ENCODE peak calls at places on chromosomes 13 and 19, in eight cellular contexts. C is body of pancreas; N is psoas muscle; O is substantia nigra; Y is right lobe of liver; R is cardiac muscle cell; P is GM23338; B is CD8-positive, alpha-beta T cell. E is an unnamed sample.

GRCh38 chr19:8702350-8702749 is 3.8 kb upstream of the ACTL9 start:
- DNase-seq in R (no peak), C (no peak), P (no peak), O (no peak), Y (no peak), N (no peak), B (peak), E (no peak)

GRCh38 chr19:13499682-13500081 is 6.6 kb downstream of the CACNA1A start:
- DNase-seq in N (no peak), R (no peak), O (no peak), B (no peak), P (no peak), Y (no peak), C (no peak), E (no peak)

GRCh38 chr19:48239582-48240141 is 16.1 kb downstream of the CARD8 start:
- DNase-seq in C (no peak), Y (no peak), P (no peak), O (no peak), B (no peak), R (no peak), N (peak), E (no peak)

GRCh38 chr13:105144020-105144419 is 1391.4 kb downstream of the EFNB2 start:
- DNase-seq in O (no peak), B (no peak), C (no peak), N (no peak), R (no peak), Y (no peak), P (peak), E (no peak)

GRCh38 chr13:51066091-51066831 is 44.8 kb downstream of the C13orf42 start:
- DNase-seq in C (no peak), O (no peak), N (no peak), P (peak), B (no peak), R (no peak), Y (peak), E (no peak)

GRCh38 chr13:35927554-35927953 is 203.6 kb downstream of the DCLK1 start:
- DNase-seq in Y (no peak), R (no peak), C (no peak), O (no peak), P (no peak), B (no peak), N (no peak), E (no peak)

GRCh38 chr13:50198508-50198907 is 183.3 kb downstream of the KCNRG start:
- DNase-seq in N (no peak), B (no peak), P (no peak), O (no peak), C (no peak), R (no peak), Y (no peak), E (no peak)

GRCh38 chr19:29401712-29402421 is 123.9 kb upstream of the VSTM2B start:
- DNase-seq in R (no peak), C (no peak), P (no peak), Y (no peak), B (no peak), N (no peak), O (no peak), E (no peak)

GRCh38 chr19:54905908-54906511 is at the start of gene NCR1:
- DNase-seq in C (no peak), O (no peak), B (no peak), R (no peak), P (peak), Y (no peak), N (no peak), E (no peak)

GRCh38 chr13:47798906-47799305 is 202.2 kb downstream of the SUCLA2 start:
- DNase-seq in Y (no peak), C (no peak), P (peak), B (no peak), N (no peak), O (no peak), R (peak), E (no peak)

GRCh38 chr13:113358653-113359052 is 5.3 kb downstream of the GRTP1 start:
- DNase-seq in O (no peak), Y (no peak), B (no peak), C (no peak), R (no peak), N (no peak), P (no peak), E (no peak)

GRCh38 chr19:10105241-10106099 is 692 bp upstream of the PPAN start:
- DNase-seq in O (no peak), N (no peak), R (no peak), B (peak), Y (no peak), P (no peak), C (no peak), E (no peak)
- H3K27ac ChIP-seq in O (no peak), N (peak), R (peak), B (peak), Y (no peak), P (no peak), C (peak), E (peak)

GRCh38 chr19:656751-657559 is 6.1 kb downstream of the RNF126 start:
- DNase-seq in B (no peak), P (no peak), R (no peak), Y (no peak), O (no peak), N (no peak), C (no peak), E (no peak)
- H3K27ac ChIP-seq in B (no peak), P (no peak), R (no peak), Y (no peak), O (no peak), N (no peak), C (no peak), E (no peak)

GRCh38 chr19:10748195-10748923 is 30.5 kb downstream of the DNM2 start:
- DNase-seq in O (no peak), C (no peak), Y (no peak), N (no peak), B (no peak), R (no peak), P (no peak), E (no peak)
- H3K27ac ChIP-seq in O (peak), C (peak), Y (peak), N (peak), B (no peak), R (peak), P (peak), E (no peak)

DNA sequence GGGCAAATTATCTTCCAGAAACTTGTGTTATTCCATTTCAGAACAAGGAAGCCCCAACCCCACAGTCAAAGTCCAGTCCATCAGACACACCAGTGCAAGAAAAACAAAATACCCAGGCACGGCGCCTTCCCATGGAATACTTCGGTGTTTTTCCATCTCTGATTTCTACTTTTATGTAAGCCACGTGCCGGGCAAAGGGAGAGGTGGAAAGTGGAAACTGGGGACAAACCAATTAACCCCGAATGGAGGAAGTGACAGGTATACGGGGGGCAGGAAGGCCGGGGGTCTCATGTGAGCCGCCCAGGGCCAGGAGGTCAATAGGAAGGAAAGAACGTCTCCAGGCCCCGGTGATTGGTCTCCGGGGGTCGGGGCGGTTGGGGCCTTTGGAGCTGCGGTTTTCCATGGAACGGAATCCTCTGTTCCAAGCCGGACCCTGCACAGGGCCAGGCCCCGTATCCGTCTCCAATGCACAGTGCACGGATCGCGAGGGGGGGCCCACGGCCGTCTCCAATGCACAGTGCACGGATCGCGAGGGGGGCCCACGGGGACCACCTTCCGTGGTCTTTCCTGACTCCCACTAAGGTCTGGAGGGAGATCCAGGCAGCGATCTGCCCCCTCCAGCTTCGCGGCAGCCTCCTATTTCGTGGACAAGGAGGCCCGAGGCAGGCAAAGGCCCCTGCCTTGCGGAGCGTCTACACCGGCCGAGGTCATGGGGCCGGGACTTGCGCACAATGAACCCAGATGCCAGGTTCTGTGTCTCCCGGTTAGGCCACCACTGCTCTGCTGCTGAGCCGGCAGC is 79.7 kb downstream of the GADD45B start:
- DNase-seq in P (no peak), N (no peak), Y (no peak), R (no peak), C (no peak), O (no peak), B (no peak), E (no peak)
- H3K27ac ChIP-seq in P (no peak), N (no peak), Y (no peak), R (peak), C (no peak), O (peak), B (no peak), E (no peak)

GRCh38 chr13:97237388-97237787 is 15.3 kb downstream of the MBNL2 start:
- DNase-seq in Y (no peak), P (no peak), B (no peak), N (no peak), R (no peak), O (no peak), C (no peak), E (no peak)

GRCh38 chr13:97234236-97234635 is 12.1 kb downstream of the MBNL2 start:
- DNase-seq in B (no peak), N (no peak), O (no peak), C (no peak), R (no peak), Y (no peak), P (no peak), E (no peak)

GRCh38 chr13:97235549-97236206 is 13.5 kb downstream of the MBNL2 start:
- DNase-seq in B (no peak), P (no peak), R (no peak), Y (no peak), C (peak), N (no peak), O (no peak), E (no peak)

GRCh38 chr13:97233499-97233898 is 11.4 kb downstream of the MBNL2 start:
- DNase-seq in Y (no peak), B (no peak), P (no peak), C (no peak), O (no peak), N (no peak), R (no peak), E (no peak)

DNA sequence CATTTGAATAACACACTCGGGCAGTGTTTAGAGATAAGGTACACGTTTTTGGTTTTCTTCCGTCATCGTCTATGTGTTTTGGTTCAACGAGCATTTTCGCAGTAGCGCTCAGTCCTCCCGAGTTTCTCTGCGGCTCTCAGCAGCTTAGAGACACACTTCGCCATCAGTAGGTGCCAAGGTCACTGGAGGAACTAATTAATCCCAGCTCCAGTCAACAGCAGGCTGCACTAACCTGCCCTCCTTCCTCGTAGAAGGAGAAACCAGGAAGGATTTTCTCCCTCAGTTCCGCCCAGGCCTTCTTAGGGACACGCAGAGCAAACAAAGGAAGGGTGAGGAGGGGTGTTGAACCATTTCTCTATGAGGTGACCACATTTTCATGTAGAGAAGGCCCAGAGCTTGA is 12.6 kb downstream of the MBNL2 start:
- DNase-seq in R (no peak), Y (no peak), O (no peak), C (peak), P (no peak), B (no peak), N (no peak), E (no peak)
- H3K27ac ChIP-seq in R (no peak), Y (no peak), O (peak), C (peak), P (no peak), B (no peak), N (peak), E (peak)

GRCh38 chr19:18424890-18425514 is 5.8 kb downstream of the SSBP4 start:
- DNase-seq in O (no peak), C (no peak), Y (no peak), N (no peak), B (no peak), R (no peak), P (no peak), E (no peak)

GRCh38 chr19:18425515-18426415 is 6.6 kb downstream of the SSBP4 start:
- DNase-seq in Y (no peak), O (no peak), C (no peak), N (peak), P (peak), B (no peak), R (no peak), E (no peak)

GRCh38 chr19:18427080-18427751 is 8.0 kb downstream of the SSBP4 start:
- DNase-seq in C (no peak), N (no peak), R (no peak), O (no peak), P (no peak), B (no peak), Y (no peak), E (no peak)

GRCh38 chr19:18427752-18428131 is 8.5 kb downstream of the SSBP4 start:
- DNase-seq in P (no peak), R (no peak), O (no peak), B (no peak), Y (no peak), C (no peak), N (no peak), E (no peak)

GRCh38 chr19:18426416-18426767 is 7.2 kb downstream of the SSBP4 start:
- DNase-seq in P (no peak), R (no peak), Y (no peak), C (no peak), O (no peak), B (no peak), N (no peak), E (no peak)
- H3K27ac ChIP-seq in P (no peak), R (peak), Y (no peak), C (no peak), O (no peak), B (no peak), N (peak), E (peak)

DNA sequence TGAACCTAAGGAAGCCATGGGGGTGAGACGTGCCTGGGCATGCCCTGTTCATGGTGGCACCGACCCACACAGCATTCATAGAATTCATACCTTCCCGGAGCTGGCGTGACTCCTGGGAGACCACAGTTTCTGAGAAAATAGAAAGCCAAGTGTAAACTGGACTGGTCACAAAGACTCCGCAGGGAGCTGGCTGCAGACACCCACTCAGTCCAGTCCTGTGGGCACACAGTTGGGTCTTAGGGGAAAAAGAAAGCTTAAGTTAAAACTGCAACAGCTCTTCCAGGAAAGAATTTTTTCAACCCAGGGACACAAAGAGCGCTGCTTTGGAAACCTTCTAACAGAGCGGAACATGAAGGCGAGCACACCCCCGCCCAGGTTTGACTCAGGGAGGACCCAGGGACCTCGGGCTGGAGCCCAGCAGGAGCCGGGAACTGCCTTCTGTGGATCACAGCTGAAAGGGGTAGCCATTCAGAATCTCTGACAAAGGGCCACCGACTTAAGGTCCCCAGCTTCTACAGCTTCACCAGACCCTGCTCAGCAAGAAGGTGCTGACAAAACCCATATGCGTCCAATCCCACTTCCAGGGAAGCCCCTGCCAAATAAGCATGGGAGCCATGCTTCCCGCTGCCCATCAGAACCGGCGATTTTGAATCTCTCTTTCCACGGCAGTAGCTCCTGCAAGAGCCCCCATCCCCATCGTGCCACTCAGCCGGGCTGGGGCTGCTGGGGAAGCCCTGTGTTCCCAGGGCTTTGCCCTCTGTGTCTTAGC is 183.7 kb downstream of the COL4A1 start:
- DNase-seq in P (no peak), O (no peak), B (no peak), C (no peak), N (no peak), Y (no peak), R (no peak), E (peak)
- H3K27ac ChIP-seq in P (no peak), O (no peak), B (no peak), C (no peak), N (peak), Y (no peak), R (no peak), E (no peak)

DNA sequence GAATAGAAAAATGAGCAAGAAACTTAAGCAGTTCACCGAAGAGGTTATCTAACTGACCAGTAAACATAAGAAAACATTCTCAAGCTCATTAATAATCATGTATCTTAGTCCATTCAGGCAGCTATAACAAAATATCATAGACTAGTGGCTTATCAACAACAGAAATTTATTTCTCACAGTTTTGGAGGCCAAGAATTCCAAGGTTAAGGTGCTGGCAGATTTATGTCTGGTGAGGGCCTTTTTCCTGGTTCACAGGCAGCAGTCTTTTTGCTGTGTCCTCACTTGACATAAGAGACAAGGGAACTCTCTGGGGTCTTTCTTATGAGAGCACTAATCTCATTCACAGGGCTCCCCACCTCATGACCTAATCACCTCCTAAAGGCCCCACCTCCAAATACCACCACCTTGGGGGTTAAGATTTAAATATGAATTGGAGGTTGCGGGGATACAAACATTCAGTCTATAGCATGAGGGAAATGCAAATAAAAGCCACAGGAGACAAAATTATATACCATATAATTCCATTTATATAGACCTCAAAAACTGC is 123.6 kb downstream of the ZAR1L start:
- DNase-seq in C (no peak), N (no peak), Y (no peak), B (no peak), P (peak), R (no peak), O (no peak), E (no peak)
- H3K27ac ChIP-seq in C (no peak), N (no peak), Y (no peak), B (no peak), P (no peak), R (no peak), O (no peak), E (no peak)